ENCODE peak calls at places on chromosomes 7 and 10, in seven cellular contexts. One of them, this sample, is unnamed.

GRCh38 chr7:8254215-8254614 is 7.8 kb downstream of the ICA1 start:
- DNase-seq in H4: no peak
- DNase-seq in dorsolateral prefrontal cortex: no peak
- DNase-seq in SW480: no peak
- DNase-seq in SJSA1: no peak
- DNase-seq in substantia nigra: no peak
- DNase-seq in naive thymus-derived CD8-positive, alpha-beta T cell: no peak
- DNase-seq in this sample: no peak

GRCh38 chr10:89518876-89519842 is 16.2 kb downstream of the SLC16A12 start:
- DNase-seq in naive thymus-derived CD8-positive, alpha-beta T cell: no peak
- DNase-seq in SJSA1: peak
- DNase-seq in SW480: no peak
- DNase-seq in dorsolateral prefrontal cortex: no peak
- DNase-seq in H4: no peak
- DNase-seq in substantia nigra: no peak
- DNase-seq in this sample: no peak

GRCh38 chr7:55052081-55052480 is 33.3 kb downstream of the EGFR start:
- DNase-seq in naive thymus-derived CD8-positive, alpha-beta T cell: no peak
- DNase-seq in H4: no peak
- DNase-seq in substantia nigra: no peak
- DNase-seq in SW480: peak
- DNase-seq in SJSA1: peak
- DNase-seq in dorsolateral prefrontal cortex: no peak
- DNase-seq in this sample: no peak

GRCh38 chr10:47104101-47104707 is 193.0 kb downstream of the PTPN20 start:
- DNase-seq in SW480: no peak
- DNase-seq in dorsolateral prefrontal cortex: no peak
- DNase-seq in H4: no peak
- DNase-seq in SJSA1: no peak
- DNase-seq in substantia nigra: no peak
- DNase-seq in naive thymus-derived CD8-positive, alpha-beta T cell: no peak
- DNase-seq in this sample: no peak

GRCh38 chr7:138352570-138353461 is 107.2 kb upstream of the TRIM24 start:
- DNase-seq in SW480: no peak
- DNase-seq in SJSA1: no peak
- DNase-seq in naive thymus-derived CD8-positive, alpha-beta T cell: no peak
- DNase-seq in dorsolateral prefrontal cortex: no peak
- DNase-seq in H4: no peak
- DNase-seq in substantia nigra: no peak
- DNase-seq in this sample: no peak

GRCh38 chr10:15719062-15719898 is 442 bp downstream of the ITGA8 start:
- DNase-seq in dorsolateral prefrontal cortex: no peak
- DNase-seq in SJSA1: peak
- DNase-seq in substantia nigra: no peak
- DNase-seq in SW480: no peak
- DNase-seq in naive thymus-derived CD8-positive, alpha-beta T cell: no peak
- DNase-seq in H4: no peak
- DNase-seq in this sample: peak

GRCh38 chr7:135678612-135679575 is 16.6 kb downstream of the STMP1 start:
- DNase-seq in naive thymus-derived CD8-positive, alpha-beta T cell: no peak
- DNase-seq in H4: peak
- DNase-seq in SW480: no peak
- DNase-seq in SJSA1: no peak
- DNase-seq in substantia nigra: no peak
- DNase-seq in dorsolateral prefrontal cortex: no peak
- DNase-seq in this sample: no peak

GRCh38 chr7:45021604-45022296 is 21.7 kb downstream of the CCM2 start:
- DNase-seq in SW480: no peak
- DNase-seq in substantia nigra: no peak
- DNase-seq in SJSA1: peak
- DNase-seq in naive thymus-derived CD8-positive, alpha-beta T cell: no peak
- DNase-seq in dorsolateral prefrontal cortex: no peak
- DNase-seq in H4: peak
- DNase-seq in this sample: no peak

GRCh38 chr10:79019961-79020491 is 48.7 kb upstream of the ZMIZ1 start:
- DNase-seq in dorsolateral prefrontal cortex: no peak
- DNase-seq in H4: no peak
- DNase-seq in SJSA1: no peak
- DNase-seq in SW480: no peak
- DNase-seq in naive thymus-derived CD8-positive, alpha-beta T cell: no peak
- DNase-seq in substantia nigra: no peak
- DNase-seq in this sample: no peak

GRCh38 chr10:73907841-73908517 is 3.0 kb upstream of the PLAU start:
- DNase-seq in naive thymus-derived CD8-positive, alpha-beta T cell: no peak
- DNase-seq in dorsolateral prefrontal cortex: no peak
- DNase-seq in SJSA1: peak
- DNase-seq in H4: peak
- DNase-seq in substantia nigra: no peak
- DNase-seq in SW480: no peak
- DNase-seq in this sample: no peak

GRCh38 chr7:685540-685939 is 41.0 kb upstream of the DNAAF5 start:
- DNase-seq in H4: no peak
- DNase-seq in SW480: no peak
- DNase-seq in dorsolateral prefrontal cortex: no peak
- DNase-seq in naive thymus-derived CD8-positive, alpha-beta T cell: no peak
- DNase-seq in substantia nigra: no peak
- DNase-seq in SJSA1: no peak
- DNase-seq in this sample: no peak

GRCh38 chr10:70192325-70192966 is 22.1 kb upstream of the SAR1A start:
- DNase-seq in substantia nigra: no peak
- DNase-seq in SW480: no peak
- DNase-seq in naive thymus-derived CD8-positive, alpha-beta T cell: no peak
- DNase-seq in H4: no peak
- DNase-seq in SJSA1: no peak
- DNase-seq in dorsolateral prefrontal cortex: no peak
- DNase-seq in this sample: no peak

GRCh38 chr7:24902276-24902675 is 77.7 kb downstream of the OSBPL3 start:
- DNase-seq in dorsolateral prefrontal cortex: no peak
- DNase-seq in naive thymus-derived CD8-positive, alpha-beta T cell: no peak
- DNase-seq in SJSA1: no peak
- DNase-seq in SW480: no peak
- DNase-seq in substantia nigra: no peak
- DNase-seq in H4: no peak
- DNase-seq in this sample: no peak

GRCh38 chr7:141073173-141073640 is 657 bp upstream of the TMEM178B start:
- DNase-seq in SJSA1: peak
- DNase-seq in substantia nigra: no peak
- DNase-seq in SW480: no peak
- DNase-seq in H4: no peak
- DNase-seq in dorsolateral prefrontal cortex: no peak
- DNase-seq in naive thymus-derived CD8-positive, alpha-beta T cell: no peak
- DNase-seq in this sample: no peak

GRCh38 chr10:61821153-61821552 is 80.3 kb upstream of the ARID5B start:
- DNase-seq in dorsolateral prefrontal cortex: no peak
- DNase-seq in SW480: no peak
- DNase-seq in SJSA1: no peak
- DNase-seq in H4: no peak
- DNase-seq in substantia nigra: no peak
- DNase-seq in naive thymus-derived CD8-positive, alpha-beta T cell: no peak
- DNase-seq in this sample: no peak

GRCh38 chr7:129315916-129316315 is 91.1 kb downstream of the AHCYL2 start:
- DNase-seq in substantia nigra: peak
- DNase-seq in H4: no peak
- DNase-seq in dorsolateral prefrontal cortex: peak
- DNase-seq in SW480: no peak
- DNase-seq in naive thymus-derived CD8-positive, alpha-beta T cell: no peak
- DNase-seq in SJSA1: no peak
- DNase-seq in this sample: no peak

GRCh38 chr10:132889556-132889955 is 52.8 kb downstream of the CFAP46 start:
- DNase-seq in SW480: no peak
- DNase-seq in dorsolateral prefrontal cortex: peak
- DNase-seq in SJSA1: no peak
- DNase-seq in H4: no peak
- DNase-seq in substantia nigra: no peak
- DNase-seq in naive thymus-derived CD8-positive, alpha-beta T cell: no peak
- DNase-seq in this sample: no peak

GRCh38 chr10:74728225-74728624 is 98.2 kb upstream of the KAT6B start:
- DNase-seq in SW480: peak
- DNase-seq in naive thymus-derived CD8-positive, alpha-beta T cell: no peak
- DNase-seq in SJSA1: no peak
- DNase-seq in dorsolateral prefrontal cortex: no peak
- DNase-seq in H4: peak
- DNase-seq in substantia nigra: no peak
- DNase-seq in this sample: no peak

GRCh38 chr10:35420827-35421552 is 84.7 kb downstream of the CCNY start:
- DNase-seq in SW480: no peak
- DNase-seq in SJSA1: no peak
- DNase-seq in naive thymus-derived CD8-positive, alpha-beta T cell: no peak
- DNase-seq in substantia nigra: no peak
- DNase-seq in dorsolateral prefrontal cortex: no peak
- DNase-seq in H4: no peak
- DNase-seq in this sample: no peak

GRCh38 chr10:42830237-42830636 is 47.6 kb downstream of the BMS1 start:
- DNase-seq in H4: no peak
- DNase-seq in substantia nigra: no peak
- DNase-seq in SW480: no peak
- DNase-seq in naive thymus-derived CD8-positive, alpha-beta T cell: no peak
- DNase-seq in SJSA1: no peak
- DNase-seq in dorsolateral prefrontal cortex: no peak
- DNase-seq in this sample: no peak

GRCh38 chr7:116478834-116479233 is 20.7 kb upstream of the CAV2 start:
- DNase-seq in substantia nigra: no peak
- DNase-seq in naive thymus-derived CD8-positive, alpha-beta T cell: no peak
- DNase-seq in SW480: no peak
- DNase-seq in H4: no peak
- DNase-seq in dorsolateral prefrontal cortex: no peak
- DNase-seq in SJSA1: no peak
- DNase-seq in this sample: no peak

GRCh38 chr10:119025776-119026175 is 3.7 kb upstream of the NANOS1 start:
- DNase-seq in substantia nigra: peak
- DNase-seq in naive thymus-derived CD8-positive, alpha-beta T cell: no peak
- DNase-seq in SJSA1: no peak
- DNase-seq in SW480: no peak
- DNase-seq in dorsolateral prefrontal cortex: no peak
- DNase-seq in H4: no peak
- DNase-seq in this sample: no peak

GRCh38 chr7:41900532-41900931 is 197.6 kb upstream of the INHBA start:
- DNase-seq in substantia nigra: no peak
- DNase-seq in naive thymus-derived CD8-positive, alpha-beta T cell: no peak
- DNase-seq in SW480: no peak
- DNase-seq in H4: no peak
- DNase-seq in SJSA1: no peak
- DNase-seq in dorsolateral prefrontal cortex: no peak
- DNase-seq in this sample: no peak

GRCh38 chr7:6495597-6496262 is 48.0 kb upstream of the DAGLB start:
- DNase-seq in SW480: no peak
- DNase-seq in SJSA1: no peak
- DNase-seq in substantia nigra: no peak
- DNase-seq in H4: no peak
- DNase-seq in dorsolateral prefrontal cortex: no peak
- DNase-seq in naive thymus-derived CD8-positive, alpha-beta T cell: no peak
- DNase-seq in this sample: no peak

GRCh38 chr7:134649231-134649775 is 2.6 kb downstream of the BPGM start:
- DNase-seq in SW480: no peak
- DNase-seq in dorsolateral prefrontal cortex: no peak
- DNase-seq in SJSA1: no peak
- DNase-seq in H4: no peak
- DNase-seq in substantia nigra: no peak
- DNase-seq in naive thymus-derived CD8-positive, alpha-beta T cell: no peak
- DNase-seq in this sample: no peak

GRCh38 chr7:90958669-90959068 is 305.6 kb upstream of the FZD1 start:
- DNase-seq in SJSA1: no peak
- DNase-seq in substantia nigra: no peak
- DNase-seq in H4: no peak
- DNase-seq in SW480: no peak
- DNase-seq in naive thymus-derived CD8-positive, alpha-beta T cell: no peak
- DNase-seq in dorsolateral prefrontal cortex: no peak
- DNase-seq in this sample: no peak

This sample was measured in posterior cingulate gyrus.